ENCODE peak calls at places on chromosomes 5 and 9, in five cellular contexts. L is HTR-8/SVneo; N is stimulated activated effector memory CD8-positive, alpha-beta T cell treated with anti-CD3 and anti-CD28 coated beads, Interleukin-12 subunit alpha, Interleukin-12 subunit beta, amount 100 ng/mL, for 72 hours; P is neural progenitor cell; R is dermis blood vessel endothelial cell. C is an unnamed sample.

GRCh38 chr5:2023196-2023595 is 140.5 kb upstream of the IRX4 start:
- DNase-seq in L (no peak), N (no peak), P (no peak), R (no peak), C (no peak)

GRCh38 chr5:142201471-142201887 is 92.9 kb downstream of the NDFIP1 start:
- DNase-seq in L (peak), N (no peak), P (no peak), R (peak), C (peak)

GRCh38 chr5:116088062-116088461 is 3.2 kb downstream of the COMMD10 start:
- DNase-seq in L (no peak), N (no peak), P (no peak), R (peak), C (no peak)

GRCh38 chr9:20702565-20702964 is 18.5 kb downstream of the FOCAD start:
- DNase-seq in L (no peak), N (no peak), P (no peak), R (no peak), C (no peak)

GRCh38 chr9:19252174-19252884 is 21.8 kb downstream of the DENND4C start:
- DNase-seq in L (no peak), N (no peak), P (no peak), R (no peak), C (no peak)

GRCh38 chr5:81789033-81789432 is 38.1 kb upstream of the SSBP2 start:
- DNase-seq in L (no peak), N (no peak), P (no peak), R (peak), C (peak)

GRCh38 chr9:95433096-95433852 is 83.5 kb downstream of the PTCH1 start:
- DNase-seq in L (no peak), N (no peak), P (no peak), R (peak), C (no peak)

GRCh38 chr5:60382761-60383160 is 317.2 kb downstream of the DEPDC1B start:
- DNase-seq in L (peak), N (no peak), P (no peak), R (peak), C (peak)

GRCh38 chr9:133475292-133475941 is 3.5 kb downstream of the SLC2A6 start:
- DNase-seq in L (no peak), N (no peak), P (no peak), R (no peak), C (no peak)

GRCh38 chr5:112004867-112005532 is 248.0 kb upstream of the NREP start:
- DNase-seq in L (no peak), N (no peak), P (no peak), R (no peak), C (peak)

GRCh38 chr5:34507948-34508347 is 148.2 kb upstream of the RAI14 start:
- DNase-seq in L (no peak), N (no peak), P (no peak), R (no peak), C (no peak)

GRCh38 chr9:14760060-14760459 is 37.5 kb upstream of the CER1 start:
- DNase-seq in L (no peak), N (no peak), P (no peak), R (no peak), C (no peak)

GRCh38 chr9:88829276-88829675 is 162.0 kb upstream of the S1PR3 start:
- DNase-seq in L (no peak), N (no peak), P (no peak), R (no peak), C (no peak)

GRCh38 chr9:91426123-91426745 is 2.6 kb upstream of the NFIL3 start:
- DNase-seq in L (peak), N (no peak), P (peak), R (peak), C (peak)

GRCh38 chr9:135083241-135083810 is 4.1 kb upstream of the OLFM1 start:
- DNase-seq in L (no peak), N (no peak), P (no peak), R (no peak), C (no peak)

GRCh38 chr5:82886911-82887310 is 190.3 kb downstream of the TMEM167A start:
- DNase-seq in L (no peak), N (no peak), P (no peak), R (no peak), C (no peak)